ENCODE peak calls at places on chromosomes 2 and 18, in ten cellular contexts. U, T, E, I, S, G, D, K, O and Z are unnamed samples.

GRCh38 chr2:55743583-55743982 is 49.9 kb upstream of the PNPT1 start:
- DNase-seq in U (no peak), T (no peak), E (no peak), I (no peak), S (peak; percentile 75), G (no peak), D (peak; percentile 55), K (peak; percentile 89), O (peak; percentile 91), Z (no peak)

GRCh38 chr18:48749768-48750167 is 201.0 kb downstream of the SMAD7 start:
- DNase-seq in U (no peak), T (no peak), E (no peak), I (no peak), S (peak; percentile 49), G (no peak), D (peak; percentile 80), K (peak; percentile 82), O (no peak), Z (no peak)

GRCh38 chr2:216006164-216006663 is 7.1 kb downstream of the MREG start:
- DNase-seq in U (peak; percentile 36), T (no peak), E (no peak), I (no peak), S (peak; percentile 42), G (peak; percentile 66), D (no peak), K (peak; percentile 48), O (peak; percentile 90), Z (peak; percentile 13)

GRCh38 chr2:209387389-209387788 is 36.5 kb upstream of the MAP2 start:
- DNase-seq in U (no peak), T (no peak), E (no peak), I (no peak), S (no peak), G (no peak), D (no peak), K (no peak), O (no peak), Z (no peak)

GRCh38 chr2:239889641-239890055 is 135.5 kb downstream of the NDUFA10 start:
- DNase-seq in U (no peak), T (no peak), E (no peak), I (no peak), S (no peak), G (no peak), D (no peak), K (no peak), O (no peak), Z (no peak)

GRCh38 chr18:36530676-36531405 is 233.3 kb downstream of the FHOD3 start:
- DNase-seq in U (no peak), T (no peak), E (no peak), I (no peak), S (no peak), G (no peak), D (no peak), K (no peak), O (no peak), Z (no peak)

GRCh38 chr18:53935803-53936202 is 288.7 kb downstream of the MBD2 start:
- DNase-seq in U (no peak), T (no peak), E (no peak), I (no peak), S (no peak), G (no peak), D (no peak), K (no peak), O (no peak), Z (no peak)

GRCh38 chr18:14086459-14087231 is 45.6 kb downstream of the ZNF519 start:
- DNase-seq in U (no peak), T (no peak), E (no peak), I (no peak), S (peak; percentile 31), G (no peak), D (peak; percentile 28), K (peak; percentile 63), O (peak; percentile 1), Z (no peak)

GRCh38 chr2:144048631-144049060 is 471.3 kb downstream of the ZEB2 start:
- DNase-seq in U (no peak), T (no peak), E (no peak), I (no peak), S (no peak), G (no peak), D (no peak), K (no peak), O (no peak), Z (no peak)

GRCh38 chr2:240900141-240900860 is 4.3 kb upstream of the MAB21L4 start:
- DNase-seq in U (no peak), T (no peak), E (no peak), I (no peak), S (no peak), G (no peak), D (no peak), K (no peak), O (no peak), Z (no peak)

GRCh38 chr2:58502931-58503330 is 261.8 kb upstream of the FANCL start:
- DNase-seq in U (no peak), T (peak; percentile 24), E (no peak), I (no peak), S (no peak), G (peak; percentile 19), D (no peak), K (no peak), O (no peak), Z (no peak)

GRCh38 chr2:241701405-241702154 is at the start of gene ING5:
- DNase-seq in U (peak; percentile 96), T (peak; percentile 80), E (peak; percentile 93), I (peak; percentile 99), S (peak; percentile 92), G (peak; percentile 99), D (peak; percentile 78), K (peak; percentile 90), O (peak; percentile 86), Z (peak; percentile 97)

GRCh38 chr18:22031581-22031980 is 137.8 kb upstream of the GATA6 start:
- DNase-seq in U (no peak), T (no peak), E (no peak), I (no peak), S (peak; percentile 11), G (peak; percentile 55), D (no peak), K (no peak), O (no peak), Z (no peak)

GRCh38 chr2:232981767-232982360 is 31.2 kb downstream of the NGEF start:
- DNase-seq in U (no peak), T (no peak), E (no peak), I (no peak), S (no peak), G (no peak), D (no peak), K (no peak), O (no peak), Z (no peak)

GRCh38 chr18:23181547-23181946 is 46.3 kb downstream of the CABLES1 start:
- DNase-seq in U (no peak), T (no peak), E (no peak), I (no peak), S (no peak), G (no peak), D (no peak), K (no peak), O (no peak), Z (no peak)

GRCh38 chr2:210226186-210226585 is 939 bp upstream of the ACADL start:
- DNase-seq in U (no peak), T (no peak), E (no peak), I (no peak), S (no peak), G (no peak), D (no peak), K (no peak), O (no peak), Z (no peak)

GRCh38 chr2:192546566-192546965 is 351.8 kb upstream of the TMEFF2 start:
- DNase-seq in U (no peak), T (no peak), E (no peak), I (no peak), S (peak; percentile 1), G (no peak), D (no peak), K (peak; percentile 9), O (peak; percentile 58), Z (no peak)